ENCODE peak calls at places on chromosomes 4 and X, in four cellular contexts. J, K, Y and F are unnamed samples.

GRCh38 chr4:149031399-149031798 is 589.2 kb upstream of the NR3C2 start:
- DNase-seq in Y (no peak), K (no peak), J (peak; percentile 8), F (peak; percentile 30)

GRCh38 chr4:47528651-47529050 is 43.6 kb downstream of the ATP10D start:
- DNase-seq in K (no peak), J (peak; percentile 80), Y (no peak), F (no peak)

GRCh38 chr4:110357521-110357920 is 118.4 kb upstream of the ENPEP start:
- DNase-seq in K (no peak), Y (no peak), J (peak; percentile 17), F (no peak)

GRCh38 chr4:2303686-2304320 is 41.9 kb upstream of the MXD4 start:
- DNase-seq in J (no peak), K (no peak), Y (peak; percentile 70), F (no peak)

GRCh38 chr4:112370466-112370865 is 73.3 kb downstream of the ALPK1 start:
- DNase-seq in K (no peak), J (peak; percentile 47), Y (no peak), F (no peak)

GRCh38 chrX:136057567-136057966 is 72.3 kb downstream of the SLC9A6 start:
- DNase-seq in J (peak; percentile 24), K (no peak), Y (no peak), F (peak; percentile 32)

GRCh38 chrX:47637546-47638195 is 7.9 kb upstream of the CFP start:
- DNase-seq in K (no peak), Y (peak; percentile 94), J (no peak), F (no peak)

GRCh38 chr4:166335256-166335938 is 462.4 kb downstream of the TLL1 start:
- DNase-seq in J (peak; percentile 11), Y (no peak), K (no peak), F (no peak)

GRCh38 chrX:4484266-4484665 is 770.8 kb upstream of the PRKX start:
- DNase-seq in J (no peak), Y (no peak), K (no peak), F (no peak)

DNA sequence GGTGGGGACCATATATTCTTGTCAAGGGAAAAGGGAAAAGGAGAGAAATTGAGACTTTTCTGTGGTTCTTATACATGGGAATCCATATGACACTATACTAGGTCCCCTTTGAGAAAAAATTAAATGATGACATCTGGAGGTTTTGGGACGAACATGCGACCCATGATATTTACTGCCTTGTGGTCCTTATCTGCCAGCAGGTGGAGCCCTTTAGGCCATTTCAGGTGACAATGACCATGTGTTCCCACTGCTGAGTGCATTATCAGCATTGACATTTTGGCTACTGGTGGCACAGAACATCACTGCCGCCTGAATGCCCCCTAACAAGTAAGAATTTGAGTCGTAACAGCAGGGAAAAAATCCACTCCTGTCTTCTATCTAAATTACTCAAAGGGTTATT is 843.4 kb downstream of the FSTL5 start:
- DNase-seq in J (peak; percentile 1), K (peak; percentile 2), Y (no peak), F (no peak)
- TF ChIP-seq CTCF in J (peak; percentile 26), K (peak; percentile 48), Y (no peak), F (peak; percentile 47)

DNA sequence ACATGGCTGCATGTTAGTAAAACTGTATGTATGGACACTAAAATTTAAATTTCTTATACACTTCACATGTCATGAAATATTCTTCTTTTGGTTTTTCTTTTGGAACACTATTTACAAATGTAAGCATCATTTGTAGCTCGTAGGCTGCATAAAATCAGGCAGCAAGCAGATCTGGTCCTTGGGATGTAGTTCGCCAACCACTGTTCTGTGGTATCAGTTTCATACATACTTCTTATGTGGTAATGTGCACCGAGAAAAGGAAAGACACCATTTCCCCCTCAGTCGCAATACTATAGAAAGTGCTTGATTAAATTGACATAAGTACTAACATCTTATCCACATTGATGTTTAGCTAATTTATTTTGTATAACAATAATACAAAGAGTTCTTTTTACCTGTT is 274.4 kb upstream of the VCX start:
- DNase-seq in J (no peak), K (no peak), Y (no peak), F (no peak)
- H3K4me3 ChIP-seq in J (no peak overlapping the region), K (no peak overlapping the region), Y (no peak overlapping the region), F (no peak overlapping the region)

DNA sequence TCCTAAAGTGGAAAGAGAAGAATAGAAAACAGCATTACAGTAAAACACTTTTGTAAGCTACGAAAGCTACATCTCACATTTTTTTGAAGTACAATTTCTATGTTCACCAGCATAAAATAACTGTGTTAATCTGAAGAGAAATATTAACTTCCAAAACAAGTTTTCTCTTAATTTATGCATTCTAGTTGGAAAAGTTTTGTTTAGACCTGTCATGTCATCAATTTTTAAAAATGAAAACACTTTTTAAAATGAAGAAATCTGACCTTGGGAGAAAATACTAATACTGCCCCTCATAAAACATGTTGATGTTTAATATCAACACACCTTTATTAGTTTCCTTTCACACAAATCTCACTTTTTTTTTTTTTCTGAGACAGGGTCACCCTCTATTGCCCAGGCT is 45.2 kb downstream of the CCDC158 start:
- DNase-seq in J (no peak), K (no peak), Y (no peak), F (no peak)
- TF ChIP-seq CTCF in J (no peak), K (no peak), Y (no peak), F (no peak)

GRCh38 chrX:152898442-152898841 is 575 bp downstream of the ZNF185 start:
- DNase-seq in Y (no peak), K (no peak), J (no peak), F (no peak)
- H3K4me3 ChIP-seq in Y (peak overlapping the region; percentile 39), K (peak overlapping the region; percentile 49), J (no peak overlapping the region), F (no peak overlapping the region)

GRCh38 chrX:152819732-152820131 is 10.8 kb downstream of the CETN2 start:
- DNase-seq in K (no peak), J (peak; percentile 71), Y (no peak), F (no peak)

GRCh38 chrX:152821145-152821765 is 9.3 kb downstream of the CETN2 start:
- DNase-seq in Y (no peak), J (peak; percentile 60), K (peak; percentile 47), F (peak; percentile 8)

GRCh38 chrX:152823657-152824056 is 6.9 kb downstream of the CETN2 start:
- DNase-seq in Y (no peak), J (no peak), K (no peak), F (no peak)

GRCh38 chrX:152824841-152825374 is 5.6 kb downstream of the CETN2 start:
- DNase-seq in J (peak; percentile 61), Y (no peak), K (no peak), F (no peak)

GRCh38 chrX:152822383-152823086 is 8.0 kb downstream of the CETN2 start:
- DNase-seq in K (no peak), Y (peak; percentile 84), J (peak; percentile 60), F (no peak)
- TF ChIP-seq CTCF in K (no peak), Y (no peak), J (no peak), F (no peak)

DNA sequence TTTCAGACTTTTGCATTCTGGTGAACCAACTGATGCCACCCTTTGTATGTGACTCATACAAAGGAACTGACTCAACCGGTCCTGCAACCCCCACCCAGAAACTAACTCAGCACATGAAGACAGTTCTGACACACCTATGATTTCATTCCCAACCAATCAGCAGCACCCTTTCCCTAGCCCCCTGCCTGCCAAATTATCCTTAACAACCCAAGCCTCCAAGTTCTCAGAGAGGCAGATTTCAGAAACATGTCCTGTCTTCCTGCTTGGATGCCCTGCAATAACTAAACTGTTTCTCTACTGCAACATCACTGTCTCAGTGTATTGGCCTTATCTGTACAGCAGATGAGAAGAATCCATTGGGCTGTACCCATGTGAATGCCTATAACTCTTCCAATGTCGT is 284.7 kb downstream of the CAMK2D start:
- DNase-seq in Y (no peak), K (no peak), J (peak; percentile 86), F (no peak)
- H3K4me3 ChIP-seq in Y (no peak overlapping the region), K (no peak overlapping the region), J (no peak overlapping the region), F (no peak overlapping the region)

DNA sequence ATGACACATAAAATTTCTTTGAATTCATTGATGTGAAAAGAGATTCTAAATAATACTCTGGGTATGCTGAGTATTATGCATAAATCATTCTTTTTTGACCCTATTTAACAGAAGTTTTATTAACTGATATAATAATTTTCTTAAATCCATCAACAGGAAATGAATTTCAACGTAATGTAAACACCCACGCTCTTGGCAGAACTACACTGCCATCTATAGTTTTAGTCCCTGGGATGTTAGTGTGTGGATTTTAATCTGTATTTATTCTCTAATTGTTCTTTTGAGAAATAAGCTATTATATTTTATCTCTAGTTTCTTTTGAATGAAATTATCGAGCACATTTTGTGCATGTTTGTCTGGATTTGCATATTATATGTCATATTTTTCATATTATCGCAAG is 666.8 kb upstream of the NDST4 start:
- DNase-seq in J (no peak), Y (no peak), K (no peak), F (no peak)
- TF ChIP-seq CTCF in J (no peak), Y (no peak), K (no peak), F (peak; percentile 57)

DNA sequence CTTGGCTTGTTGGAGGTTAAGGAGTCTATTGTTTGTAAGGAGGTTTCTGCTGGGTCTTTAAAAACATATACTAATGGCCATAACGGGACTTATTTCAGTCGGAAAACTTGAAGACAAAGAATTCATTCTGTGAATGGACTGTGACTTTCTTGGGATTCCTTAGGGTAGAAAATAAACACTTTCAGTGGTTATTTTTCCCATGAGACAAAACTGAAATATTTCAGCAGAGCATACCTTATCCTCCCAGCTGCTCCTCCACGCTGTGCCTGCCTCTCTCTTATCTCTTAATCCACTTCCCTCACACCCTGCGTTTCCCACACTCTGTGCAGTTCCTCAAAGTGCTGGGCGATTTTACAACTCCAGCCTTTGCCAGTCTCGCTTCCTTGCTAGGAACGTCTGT is 47.1 kb upstream of the SORBS2 start:
- DNase-seq in Y (no peak), J (no peak), K (no peak), F (no peak)
- H3K4me3 ChIP-seq in Y (no peak overlapping the region), J (no peak overlapping the region), K (no peak overlapping the region), F (no peak overlapping the region)